ENCODE peak calls at places on chromosomes 4 and X, in eight cellular contexts. B is anterior cingulate cortex; H is CD4-positive, CD25-positive, alpha-beta regulatory T cell; R is BJ; W is activated T-cell treated with anti-CD3 and anti-CD28 coated beads, Interleukin-2, amount 50 U/mL, for 4 hours; I is kidney glomerular epithelial cell; J is CD8-positive, alpha-beta T cell; M is CD4-positive, alpha-beta memory T cell. A is an unnamed sample.

GRCh38 chr4:18641334-18641733 is 619.8 kb upstream of the LCORL start:
- DNase-seq in B (no peak), H (no peak), R (no peak), W (no peak), I (no peak), J (no peak), M (no peak), A (no peak)

GRCh38 chrX:86171366-86171765 is 23.1 kb downstream of the DACH2 start:
- DNase-seq in B (no peak), H (peak), R (no peak), W (no peak), I (no peak), J (no peak), M (no peak), A (no peak)

GRCh38 chr4:93710101-93710846 is 118.3 kb upstream of the ATOH1 start:
- DNase-seq in B (peak), H (no peak), R (no peak), W (no peak), I (no peak), J (no peak), M (no peak), A (no peak)

GRCh38 chr4:173332963-173333657 is 1.0 kb downstream of the HMGB2 start:
- DNase-seq in B (no peak), H (peak), R (no peak), W (peak), I (peak), J (no peak), M (no peak), A (no peak)

GRCh38 chr4:95547708-95548471 is 883 bp downstream of the UNC5C start:
- DNase-seq in B (peak), H (no peak), R (no peak), W (no peak), I (no peak), J (no peak), M (no peak), A (no peak)

GRCh38 chr4:175716956-175717355 is 95.1 kb downstream of the GPM6A start:
- DNase-seq in B (no peak), H (no peak), R (no peak), W (no peak), I (no peak), J (no peak), M (no peak), A (no peak)

GRCh38 chr4:77073106-77073858 is 2.5 kb downstream of the CCNI start:
- DNase-seq in B (no peak), H (no peak), R (no peak), W (no peak), I (peak), J (no peak), M (no peak), A (no peak)

GRCh38 chrX:123432362-123433150 is 248.5 kb downstream of the GRIA3 start:
- DNase-seq in B (no peak), H (no peak), R (no peak), W (no peak), I (no peak), J (no peak), M (no peak), A (no peak)

GRCh38 chr4:182339246-182339645 is 96.0 kb downstream of the TENM3 start:
- DNase-seq in B (no peak), H (no peak), R (no peak), W (no peak), I (peak), J (no peak), M (no peak), A (no peak)

GRCh38 chrX:74924449-74925209 is 623 bp downstream of the NEXMIF start:
- DNase-seq in B (no peak), H (peak), R (no peak), W (no peak), I (peak), J (peak), M (peak), A (no peak)

GRCh38 chr4:68337522-68337921 is 12.4 kb downstream of the YTHDC1 start:
- DNase-seq in B (no peak), H (no peak), R (no peak), W (no peak), I (no peak), J (no peak), M (no peak), A (no peak)

GRCh38 chr4:93433840-93434239 is 394.7 kb upstream of the ATOH1 start:
- DNase-seq in B (no peak), H (no peak), R (no peak), W (no peak), I (no peak), J (no peak), M (no peak), A (no peak)

GRCh38 chr4:184503869-184504300 is 29.5 kb upstream of the IRF2 start:
- DNase-seq in B (no peak), H (peak), R (no peak), W (no peak), I (no peak), J (no peak), M (peak), A (no peak)

GRCh38 chrX:154750301-154751120 is at the start of gene GAB3:
- DNase-seq in B (no peak), H (peak), R (no peak), W (peak), I (no peak), J (peak), M (peak), A (no peak)

GRCh38 chr4:159871141-159871540 is 768.3 kb downstream of the RAPGEF2 start:
- DNase-seq in B (no peak), H (no peak), R (no peak), W (no peak), I (no peak), J (no peak), M (no peak), A (no peak)

GRCh38 chr4:182808673-182809416 is 108.3 kb downstream of the DCTD start:
- DNase-seq in B (no peak), H (peak), R (no peak), W (no peak), I (no peak), J (peak), M (no peak), A (no peak)

GRCh38 chr4:28557755-28558154 is 1697.1 kb downstream of the STIM2 start:
- DNase-seq in B (no peak), H (no peak), R (no peak), W (no peak), I (no peak), J (no peak), M (no peak), A (no peak)

GRCh38 chr4:19309365-19309764 is 942.3 kb upstream of the SLIT2 start:
- DNase-seq in B (no peak), H (no peak), R (no peak), W (no peak), I (peak), J (no peak), M (no peak), A (peak)

GRCh38 chr4:8688041-8688907 is 95.7 kb downstream of the CPZ start:
- DNase-seq in B (no peak), H (no peak), R (no peak), W (no peak), I (no peak), J (no peak), M (no peak), A (no peak)

GRCh38 chrX:70455366-70456202 is 10.9 kb downstream of the DLG3 start:
- DNase-seq in B (no peak), H (peak), R (no peak), W (no peak), I (no peak), J (no peak), M (no peak), A (no peak)

GRCh38 chr4:157221895-157222763 is 1.6 kb downstream of the GRIA2 start:
- DNase-seq in B (peak), H (no peak), R (no peak), W (no peak), I (no peak), J (no peak), M (no peak), A (no peak)

GRCh38 chr4:26319467-26320158 is 1.2 kb upstream of the RBPJ start:
- DNase-seq in B (peak), H (peak), R (peak), W (peak), I (peak), J (peak), M (peak), A (peak)

GRCh38 chrX:12721042-12721441 is 70.2 kb upstream of the PRPS2 start:
- DNase-seq in B (no peak), H (no peak), R (no peak), W (no peak), I (no peak), J (no peak), M (no peak), A (no peak)

GRCh38 chr4:183140911-183141320 is 41.9 kb downstream of the WWC2 start:
- DNase-seq in B (no peak), H (no peak), R (peak), W (no peak), I (no peak), J (no peak), M (no peak), A (peak)

GRCh38 chr4:173246719-173247118 is 78.1 kb downstream of the GALNT7 start:
- DNase-seq in B (no peak), H (no peak), R (no peak), W (no peak), I (no peak), J (no peak), M (no peak), A (no peak)